ENCODE peak calls at places on chromosome 11, in seven cellular contexts. E, C, F, H, D, U and I are unnamed samples.

GRCh38 chr11:126007263-126007662 is 55.4 kb downstream of the CDON start:
- DNase-seq in E (peak; percentile 42), C (no peak), F (peak; percentile 50), H (no peak), D (no peak), U (no peak), I (no peak)

GRCh38 chr11:17724020-17724908 is 4.9 kb downstream of the MYOD1 start:
- DNase-seq in E (no peak), C (no peak), F (no peak), H (no peak), D (no peak), U (no peak), I (no peak)

GRCh38 chr11:128579790-128580504 is 7.4 kb downstream of the ETS1 start:
- DNase-seq in E (no peak), C (no peak), F (no peak), H (no peak), D (no peak), U (no peak), I (no peak)

GRCh38 chr11:10606536-10607208 is 38.2 kb upstream of the LYVE1 start:
- DNase-seq in E (no peak), C (no peak), F (no peak), H (no peak), D (no peak), U (no peak), I (no peak)

GRCh38 chr11:3123761-3124733 is 41.1 kb downstream of the OSBPL5 start:
- DNase-seq in E (peak; percentile 94), C (peak; percentile 80), F (peak; percentile 8), H (no peak), D (no peak), U (peak; percentile 79), I (peak; percentile 90)

GRCh38 chr11:58493676-58494075 is 14.2 kb downstream of the OR5B21 start:
- DNase-seq in E (no peak), C (no peak), F (no peak), H (no peak), D (no peak), U (no peak), I (no peak)

GRCh38 chr11:134341805-134342571 is 10.2 kb downstream of the GLB1L2 start:
- DNase-seq in E (no peak), C (no peak), F (no peak), H (no peak), D (no peak), U (no peak), I (no peak)

GRCh38 chr11:96465537-96465936 is 75.7 kb downstream of the JRKL start:
- DNase-seq in E (no peak), C (no peak), F (peak; percentile 36), H (peak; percentile 63), D (no peak), U (no peak), I (no peak)

GRCh38 chr11:101707477-101707876 is 123.7 kb upstream of the TRPC6 start:
- DNase-seq in E (no peak), C (no peak), F (no peak), H (no peak), D (no peak), U (no peak), I (no peak)

GRCh38 chr11:111586305-111586915 is 15.8 kb upstream of the SIK2 start:
- DNase-seq in E (peak; percentile 57), C (no peak), F (peak; percentile 46), H (peak; percentile 49), D (peak; percentile 59), U (no peak), I (no peak)

DNA sequence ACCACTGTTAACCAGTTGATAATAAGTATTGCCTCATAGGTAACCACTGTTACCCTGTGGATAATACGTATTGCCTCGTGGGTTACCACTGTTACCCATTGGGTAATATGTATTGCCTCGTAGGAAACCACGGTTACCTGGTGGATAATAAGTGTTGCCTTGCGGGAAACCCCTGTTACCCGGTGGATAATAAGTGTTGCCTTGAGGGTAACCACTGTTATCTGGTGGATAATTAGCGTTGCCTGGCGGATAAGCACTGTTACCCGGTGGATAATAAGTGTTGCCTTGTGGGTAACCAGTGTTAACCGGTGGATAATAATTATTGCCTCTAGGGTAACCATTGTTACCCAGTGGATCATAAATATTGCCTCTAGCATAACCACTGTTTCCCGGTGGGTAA is 27.3 kb upstream of the NXPE4 start:
- DNase-seq in E (no peak), C (no peak), F (no peak), H (no peak), D (no peak), U (no peak), I (no peak)
- H3K9me3 ChIP-seq in E (no peaks in the 10 kb centered on the region), C (no peaks in the 10 kb centered on the region), F (peaks cover 9% of the 10 kb centered on the region), H (peaks cover 7% of the 10 kb centered on the region), D (peaks cover 8% of the 10 kb centered on the region), U (peaks cover 18% of the 10 kb centered on the region), I (no peaks in the 10 kb centered on the region)

DNA sequence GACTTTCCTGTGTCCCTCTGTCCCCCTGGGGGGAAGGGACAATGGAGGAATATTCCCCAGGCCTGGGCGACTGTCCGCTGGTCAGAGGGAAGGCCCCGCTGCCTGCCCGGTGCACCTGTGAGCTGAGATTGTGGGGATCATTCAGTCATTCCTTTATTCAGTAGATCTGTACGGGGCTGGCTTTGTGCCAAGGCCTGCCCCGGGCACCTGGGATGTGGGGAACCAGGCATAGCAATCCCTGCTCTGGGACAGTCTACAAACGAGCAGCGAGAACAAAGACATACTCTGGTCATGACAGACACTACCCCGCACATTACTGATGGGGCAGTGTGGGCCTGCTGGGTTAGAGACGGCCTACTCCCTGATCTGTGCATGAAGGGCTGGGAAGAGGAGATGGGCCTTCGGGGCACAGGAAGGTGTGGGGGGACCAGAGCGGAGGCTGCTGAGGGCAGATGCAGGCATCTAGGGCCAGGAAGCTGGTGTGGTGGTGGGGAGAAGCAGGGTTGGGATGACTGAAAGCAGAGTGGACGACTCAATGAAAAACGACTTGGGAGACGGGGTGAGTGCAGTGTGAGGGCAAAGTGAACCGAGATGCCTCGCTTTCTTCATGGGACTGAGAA is 1.8 kb upstream of the MYO7A start:
- DNase-seq in E (no peak), C (peak; percentile 50), F (peak; percentile 46), H (no peak), D (no peak), U (peak; percentile 53), I (peak; percentile 42)
- H3K4me1 ChIP-seq in E (peaks cover 5% of the 10 kb centered on the region), C (peaks cover 11% of the 10 kb centered on the region), F (peaks cover 12% of the 10 kb centered on the region), H (peaks cover 6% of the 10 kb centered on the region), D (peaks cover 14% of the 10 kb centered on the region), U (peaks cover 19% of the 10 kb centered on the region), I (peaks cover 2% of the 10 kb centered on the region)

GRCh38 chr11:37695283-37695682 is 1097.2 kb upstream of the RAG2 start:
- DNase-seq in E (no peak), C (no peak), F (no peak), H (no peak), D (no peak), U (no peak), I (no peak)
- H3K9me3 ChIP-seq in E (peaks cover 4% of the 10 kb centered on the region), C (no peaks in the 10 kb centered on the region), F (no peaks in the 10 kb centered on the region), H (no peaks in the 10 kb centered on the region), D (peaks cover 7% of the 10 kb centered on the region), U (peaks cover 45% of the 10 kb centered on the region), I (peaks cover 3% of the 10 kb centered on the region)

GRCh38 chr11:65558002-65558784 is at the start of gene LTBP3:
- DNase-seq in E (peak; percentile 84), C (peak; percentile 90), F (peak; percentile 62), H (peak; percentile 83), D (no peak), U (peak; percentile 77), I (peak; percentile 88)
- H3K4me1 ChIP-seq in E (peaks cover 21% of the 10 kb centered on the region), C (peaks cover 32% of the 10 kb centered on the region), F (peaks cover 16% of the 10 kb centered on the region), H (peaks cover 39% of the 10 kb centered on the region), D (peaks cover 65% of the 10 kb centered on the region), U (peaks cover 25% of the 10 kb centered on the region), I (peaks cover 12% of the 10 kb centered on the region)

GRCh38 chr11:29809121-29809520 is 207.7 kb downstream of the KCNA4 start:
- DNase-seq in E (no peak), C (no peak), F (no peak), H (no peak), D (no peak), U (no peak), I (no peak)
- H3K9me3 ChIP-seq in E (no peaks in the 10 kb centered on the region), C (no peaks in the 10 kb centered on the region), F (no peaks in the 10 kb centered on the region), H (no peaks in the 10 kb centered on the region), D (no peaks in the 10 kb centered on the region), U (peaks cover 29% of the 10 kb centered on the region), I (no peaks in the 10 kb centered on the region)